ENCODE peak calls at places on chromosomes 4 and X, in five cellular contexts. B is lung, J is activated B cell treated with CpG ODN at 0.5 μM for 24 hours, V is cardiac muscle cell, Q is BE2C. C is an unnamed sample.

GRCh38 chr4:72505314-72505744 is 63.7 kb downstream of the ADAMTS3 start:
- DNase-seq in Q (peak), J (no peak), V (peak), B (no peak), C (no peak)

GRCh38 chrX:13346646-13347045 is 26.8 kb upstream of the ATXN3L start:
- DNase-seq in B (no peak), J (no peak), V (no peak), Q (no peak), C (no peak)

GRCh38 chr4:148852092-148852699 is 410.0 kb upstream of the NR3C2 start:
- DNase-seq in B (no peak), V (no peak), Q (no peak), J (no peak), C (no peak)

GRCh38 chr4:23945521-23946017 is 55.7 kb upstream of the PPARGC1A start:
- DNase-seq in Q (no peak), J (no peak), V (no peak), B (no peak), C (no peak)

GRCh38 chr4:122668241-122668640 is 47.4 kb upstream of the IL21 start:
- DNase-seq in J (no peak), Q (no peak), B (no peak), V (no peak), C (no peak)

GRCh38 chr4:119244832-119245231 is 32.3 kb downstream of the USP53 start:
- DNase-seq in V (no peak), B (no peak), J (no peak), Q (no peak), C (no peak)

GRCh38 chr4:127012549-127012948 is 620.2 kb upstream of the INTU start:
- DNase-seq in Q (no peak), B (no peak), J (no peak), V (no peak), C (no peak)

GRCh38 chr4:110454456-110454855 is 21.5 kb upstream of the ENPEP start:
- DNase-seq in J (no peak), B (no peak), Q (no peak), V (no peak), C (no peak)

GRCh38 chr4:7151668-7152227 is 40.6 kb upstream of the SORCS2 start:
- DNase-seq in J (no peak), Q (no peak), V (no peak), B (no peak), C (no peak)

GRCh38 chr4:164097119-164097518 is 602.6 kb downstream of the TMA16 start:
- DNase-seq in B (no peak), Q (no peak), J (no peak), V (no peak), C (no peak)

GRCh38 chr4:3010577-3010976 is 47.2 kb downstream of the GRK4 start:
- DNase-seq in J (no peak), B (no peak), Q (no peak), V (no peak), C (no peak)

GRCh38 chrX:72105436-72105835 is 26.3 kb downstream of the RTL5 start:
- DNase-seq in Q (no peak), B (no peak), V (no peak), J (no peak), C (no peak)

GRCh38 chrX:545488-545887 is 85.1 kb upstream of the SHOX start:
- DNase-seq in J (no peak), Q (no peak), B (no peak), V (no peak), C (peak)

GRCh38 chr4:153185453-153185852 is 18.8 kb upstream of the TRIM2 start:
- DNase-seq in B (no peak), J (no peak), V (no peak), Q (no peak), C (no peak)

GRCh38 chr4:76526585-76526990 is 91.6 kb downstream of the SHROOM3 start:
- DNase-seq in J (no peak), V (peak), B (peak), Q (no peak), C (no peak)

GRCh38 chr4:65951177-65951576 is 280.9 kb upstream of the EPHA5 start:
- DNase-seq in B (no peak), Q (peak), J (no peak), V (no peak), C (no peak)

GRCh38 chr4:141768954-141769353 is 132.6 kb downstream of the IL15 start:
- DNase-seq in B (no peak), V (no peak), J (no peak), Q (no peak), C (no peak)

GRCh38 chrX:49199315-49199595 is 738 bp downstream of the SYP start:
- DNase-seq in J (no peak), Q (no peak), V (no peak), B (no peak), C (no peak)

GRCh38 chr4:98928131-98928504 is 815 bp downstream of the EIF4E start:
- DNase-seq in J (no peak), B (peak), V (peak), Q (peak), C (peak)
- TF ChIP-seq CTCF in J (no peak), B (no peak), V (no peak), Q (no peak), C (no peak)

GRCh38 chr4:36414248-36414647 is 132.8 kb downstream of the DTHD1 start:
- DNase-seq in B (no peak), V (no peak), J (no peak), Q (no peak), C (no peak)
- TF ChIP-seq CTCF in B (no peak), V (no peak), J (no peak), Q (no peak), C (peak)

DNA sequence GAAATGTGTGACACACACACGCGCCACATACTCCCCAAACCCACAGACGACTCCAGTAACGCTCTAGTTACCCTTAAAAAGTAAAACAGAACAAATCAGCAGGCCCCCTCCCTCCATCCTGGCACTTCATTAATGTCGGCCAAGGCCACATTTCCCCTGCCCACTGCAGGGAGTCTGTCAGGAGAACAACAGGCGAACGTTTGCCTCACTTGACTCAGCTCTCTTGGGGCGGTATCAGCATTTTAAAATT is 671 bp upstream of the FHIP1A start:
- DNase-seq in J (no peak), V (no peak), Q (no peak), B (no peak), C (no peak)
- TF ChIP-seq CTCF in J (no peak), V (no peak), Q (no peak), B (no peak), C (no peak)

GRCh38 chrX:50812995-50813842 is 775 bp downstream of the SHROOM4 start:
- DNase-seq in J (no peak), V (peak), B (peak), Q (peak), C (peak)
- TF ChIP-seq CTCF in J (no peak), V (no peak), B (no peak), Q (no peak), C (no peak)

GRCh38 chr4:86593726-86594558 is at the start of gene PTPN13:
- DNase-seq in Q (peak), V (peak), J (peak), B (peak), C (peak)
- TF ChIP-seq CTCF in Q (no peak), V (no peak), J (no peak), B (no peak), C (no peak)

GRCh38 chr4:26056406-26056805 is 142.4 kb downstream of the SMIM20 start:
- DNase-seq in J (no peak), Q (no peak), B (no peak), V (no peak), C (no peak)
- TF ChIP-seq CTCF in J (no peak), Q (no peak), B (no peak), V (no peak), C (no peak)

DNA sequence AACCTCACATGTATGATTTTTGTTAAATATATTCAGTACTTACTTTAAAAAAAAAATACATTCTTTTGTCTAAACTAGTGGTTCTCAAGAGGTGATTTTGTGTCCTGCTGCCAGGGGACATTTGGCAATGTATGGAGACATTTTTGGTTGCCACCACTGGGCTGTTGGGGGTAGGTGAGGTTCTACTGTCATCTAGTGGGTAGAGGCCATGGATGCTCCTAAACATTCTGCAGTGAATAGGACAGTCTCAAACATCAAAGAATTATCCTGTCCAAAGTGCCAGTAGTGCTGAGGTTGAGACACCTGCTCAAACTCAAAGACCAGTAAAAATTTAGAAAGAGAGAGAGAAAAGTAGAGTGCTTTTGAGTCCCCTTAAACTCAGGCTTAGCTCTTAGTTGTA is 32.9 kb upstream of the PGM2 start:
- DNase-seq in V (peak), Q (peak), B (peak), J (no peak), C (no peak)
- TF ChIP-seq CTCF in V (peak), Q (peak), B (peak), J (no peak), C (peak)

C was measured in type B pancreatic cell.